ENCODE peak calls at places on chromosome 16, in seven cellular contexts. One of them, this sample, is unnamed.
A peak's percentile ranks its signal among the peaks of the same experiment; 100 is the strongest.

GRCh38 chr16:3983081-3983520 is 102.6 kb upstream of the CREBBP start:
- DNase-seq in spleen: peak; percentile 82
- DNase-seq in mesendoderm: peak; percentile 93
- DNase-seq in ascending aorta: peak; percentile 79
- DNase-seq in iPS DF 6.9: peak; percentile 61
- DNase-seq in GM23248: peak; percentile 67
- DNase-seq in right atrium auricular region: peak; percentile 68
- DNase-seq in this sample: peak; percentile 19

GRCh38 chr16:11681977-11682654 is 13.9 kb downstream of the SNN start:
- DNase-seq in spleen: peak; percentile 87
- DNase-seq in mesendoderm: no peak
- DNase-seq in ascending aorta: no peak
- DNase-seq in GM23248: no peak
- DNase-seq in right atrium auricular region: no peak
- DNase-seq in iPS DF 6.9: no peak
- DNase-seq in this sample: peak; percentile 86

GRCh38 chr16:11229906-11230305 is 26.1 kb downstream of the SOCS1 start:
- DNase-seq in spleen: no peak
- DNase-seq in GM23248: no peak
- DNase-seq in ascending aorta: no peak
- DNase-seq in right atrium auricular region: no peak
- DNase-seq in mesendoderm: no peak
- DNase-seq in iPS DF 6.9: no peak
- DNase-seq in this sample: no peak

GRCh38 chr16:13945734-13946490 is 26.0 kb downstream of the ERCC4 start:
- DNase-seq in ascending aorta: no peak
- DNase-seq in iPS DF 6.9: no peak
- DNase-seq in GM23248: no peak
- DNase-seq in mesendoderm: no peak
- DNase-seq in right atrium auricular region: no peak
- DNase-seq in spleen: no peak
- DNase-seq in this sample: no peak

GRCh38 chr16:8972843-8973586 is 9.3 kb upstream of the USP7 start:
- DNase-seq in right atrium auricular region: no peak
- DNase-seq in iPS DF 6.9: no peak
- DNase-seq in GM23248: peak; percentile 67
- DNase-seq in spleen: no peak
- DNase-seq in ascending aorta: no peak
- DNase-seq in mesendoderm: no peak
- DNase-seq in this sample: no peak

GRCh38 chr16:57472665-57473060 is 10.2 kb downstream of the POLR2C start:
- DNase-seq in spleen: peak; percentile 62
- DNase-seq in ascending aorta: peak; percentile 44
- DNase-seq in right atrium auricular region: no peak
- DNase-seq in mesendoderm: peak; percentile 84
- DNase-seq in iPS DF 6.9: no peak
- DNase-seq in GM23248: no peak
- DNase-seq in this sample: no peak

GRCh38 chr16:58329147-58329546 is 34.3 kb upstream of the PRSS54 start:
- DNase-seq in mesendoderm: peak; percentile 57
- DNase-seq in right atrium auricular region: no peak
- DNase-seq in GM23248: peak; percentile 57
- DNase-seq in iPS DF 6.9: no peak
- DNase-seq in spleen: no peak
- DNase-seq in ascending aorta: no peak
- DNase-seq in this sample: no peak

GRCh38 chr16:69131749-69132423 is 502 bp downstream of the CHTF8 start:
- DNase-seq in ascending aorta: peak; percentile 87
- DNase-seq in right atrium auricular region: no peak
- DNase-seq in GM23248: peak; percentile 82
- DNase-seq in spleen: no peak
- DNase-seq in mesendoderm: peak; percentile 90
- DNase-seq in iPS DF 6.9: no peak
- DNase-seq in this sample: peak; percentile 77

GRCh38 chr16:24540575-24541240 is 1.3 kb downstream of the RBBP6 start:
- DNase-seq in GM23248: peak; percentile 55
- DNase-seq in spleen: no peak
- DNase-seq in iPS DF 6.9: no peak
- DNase-seq in mesendoderm: peak; percentile 58
- DNase-seq in ascending aorta: no peak
- DNase-seq in right atrium auricular region: no peak
- DNase-seq in this sample: peak; percentile 39

GRCh38 chr16:30619207-30619606 is 9.0 kb upstream of the ZNF689 start:
- DNase-seq in mesendoderm: no peak
- DNase-seq in spleen: no peak
- DNase-seq in right atrium auricular region: no peak
- DNase-seq in GM23248: peak; percentile 58
- DNase-seq in ascending aorta: no peak
- DNase-seq in iPS DF 6.9: no peak
- DNase-seq in this sample: no peak

GRCh38 chr16:84466692-84467091 is 37.8 kb downstream of the MEAK7 start:
- DNase-seq in ascending aorta: no peak
- DNase-seq in GM23248: no peak
- DNase-seq in right atrium auricular region: no peak
- DNase-seq in mesendoderm: no peak
- DNase-seq in spleen: no peak
- DNase-seq in iPS DF 6.9: no peak
- DNase-seq in this sample: no peak

GRCh38 chr16:68426355-68426652 is 22.0 kb downstream of the SMPD3 start:
- DNase-seq in mesendoderm: no peak
- DNase-seq in spleen: no peak
- DNase-seq in iPS DF 6.9: no peak
- DNase-seq in right atrium auricular region: no peak
- DNase-seq in ascending aorta: no peak
- DNase-seq in GM23248: peak; percentile 43
- DNase-seq in this sample: no peak

GRCh38 chr16:920722-921121 is 50.1 kb downstream of the LMF1 start:
- DNase-seq in mesendoderm: no peak
- DNase-seq in spleen: peak; percentile 79
- DNase-seq in GM23248: peak; percentile 63
- DNase-seq in right atrium auricular region: peak; percentile 63
- DNase-seq in ascending aorta: no peak
- DNase-seq in iPS DF 6.9: no peak
- DNase-seq in this sample: peak; percentile 41

GRCh38 chr16:7331997-7332396 is 648 bp upstream of the RBFOX1 start:
- DNase-seq in spleen: no peak
- DNase-seq in ascending aorta: no peak
- DNase-seq in right atrium auricular region: no peak
- DNase-seq in GM23248: no peak
- DNase-seq in mesendoderm: no peak
- DNase-seq in iPS DF 6.9: no peak
- DNase-seq in this sample: no peak
- H3K4me3 ChIP-seq in spleen: no peak overlapping the region
- H3K4me3 ChIP-seq in ascending aorta: no peak overlapping the region
- H3K4me3 ChIP-seq in right atrium auricular region: peak overlapping the region; percentile 45
- H3K4me3 ChIP-seq in GM23248: no peak overlapping the region
- H3K4me3 ChIP-seq in mesendoderm: no peak overlapping the region
- H3K4me3 ChIP-seq in iPS DF 6.9: no peak overlapping the region
- H3K4me3 ChIP-seq in this sample: peak overlapping the region; percentile 43

GRCh38 chr16:50842589-50842988 is 100.7 kb downstream of the CYLD start:
- DNase-seq in iPS DF 6.9: no peak
- DNase-seq in spleen: no peak
- DNase-seq in GM23248: no peak
- DNase-seq in mesendoderm: no peak
- DNase-seq in right atrium auricular region: no peak
- DNase-seq in ascending aorta: no peak
- DNase-seq in this sample: no peak

GRCh38 chr16:50839356-50839755 is 97.5 kb downstream of the CYLD start:
- DNase-seq in spleen: no peak
- DNase-seq in iPS DF 6.9: no peak
- DNase-seq in ascending aorta: no peak
- DNase-seq in GM23248: no peak
- DNase-seq in right atrium auricular region: peak; percentile 32
- DNase-seq in mesendoderm: no peak
- DNase-seq in this sample: no peak

GRCh38 chr16:50841081-50841886 is 99.4 kb downstream of the CYLD start:
- DNase-seq in GM23248: peak; percentile 13
- DNase-seq in mesendoderm: peak; percentile 67
- DNase-seq in right atrium auricular region: peak; percentile 38
- DNase-seq in iPS DF 6.9: no peak
- DNase-seq in ascending aorta: no peak
- DNase-seq in spleen: no peak
- DNase-seq in this sample: no peak

GRCh38 chr16:50839920-50840729 is 98.2 kb downstream of the CYLD start:
- DNase-seq in right atrium auricular region: peak; percentile 43
- DNase-seq in GM23248: no peak
- DNase-seq in mesendoderm: peak; percentile 47
- DNase-seq in ascending aorta: no peak
- DNase-seq in iPS DF 6.9: no peak
- DNase-seq in spleen: no peak
- DNase-seq in this sample: peak; percentile 10

DNA sequence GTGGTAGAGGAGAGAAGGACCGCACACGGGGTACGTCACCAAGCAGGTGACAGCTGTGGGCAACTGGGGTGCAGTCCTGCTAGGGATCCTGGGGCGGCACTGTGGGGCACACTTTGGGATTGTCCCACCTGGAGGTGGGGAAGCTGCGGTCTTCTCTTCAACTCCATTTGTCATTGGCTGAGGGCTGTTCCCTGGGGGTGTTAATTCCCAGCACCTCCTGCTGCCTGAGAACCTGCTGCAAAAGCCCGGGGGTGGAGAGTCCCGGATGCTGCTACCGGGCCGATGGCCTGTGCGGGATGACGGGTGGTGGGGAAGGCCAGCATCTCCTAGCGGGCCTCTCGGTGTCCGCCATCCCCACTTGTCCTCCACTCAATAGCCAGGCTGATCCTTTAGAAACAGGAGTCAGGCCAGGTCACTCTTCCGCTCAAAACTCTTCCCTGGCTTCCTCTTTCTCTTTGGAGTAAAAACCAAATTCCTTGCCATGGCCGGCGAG is 100.2 kb downstream of the CYLD start:
- DNase-seq in spleen: no peak
- DNase-seq in right atrium auricular region: no peak
- DNase-seq in iPS DF 6.9: no peak
- DNase-seq in ascending aorta: no peak
- DNase-seq in GM23248: no peak
- DNase-seq in mesendoderm: no peak
- DNase-seq in this sample: no peak
- H3K4me1 ChIP-seq in spleen: peaks cover 7% of the 10 kb centered on the region
- H3K4me1 ChIP-seq in right atrium auricular region: no peaks in the 10 kb centered on the region
- H3K4me1 ChIP-seq in iPS DF 6.9: no peaks in the 10 kb centered on the region
- H3K4me1 ChIP-seq in ascending aorta: no peaks in the 10 kb centered on the region
- H3K4me1 ChIP-seq in GM23248: no peaks in the 10 kb centered on the region
- H3K4me1 ChIP-seq in mesendoderm: peaks cover 2% of the 10 kb centered on the region
- H3K4me1 ChIP-seq in this sample: no peaks in the 10 kb centered on the region

DNA sequence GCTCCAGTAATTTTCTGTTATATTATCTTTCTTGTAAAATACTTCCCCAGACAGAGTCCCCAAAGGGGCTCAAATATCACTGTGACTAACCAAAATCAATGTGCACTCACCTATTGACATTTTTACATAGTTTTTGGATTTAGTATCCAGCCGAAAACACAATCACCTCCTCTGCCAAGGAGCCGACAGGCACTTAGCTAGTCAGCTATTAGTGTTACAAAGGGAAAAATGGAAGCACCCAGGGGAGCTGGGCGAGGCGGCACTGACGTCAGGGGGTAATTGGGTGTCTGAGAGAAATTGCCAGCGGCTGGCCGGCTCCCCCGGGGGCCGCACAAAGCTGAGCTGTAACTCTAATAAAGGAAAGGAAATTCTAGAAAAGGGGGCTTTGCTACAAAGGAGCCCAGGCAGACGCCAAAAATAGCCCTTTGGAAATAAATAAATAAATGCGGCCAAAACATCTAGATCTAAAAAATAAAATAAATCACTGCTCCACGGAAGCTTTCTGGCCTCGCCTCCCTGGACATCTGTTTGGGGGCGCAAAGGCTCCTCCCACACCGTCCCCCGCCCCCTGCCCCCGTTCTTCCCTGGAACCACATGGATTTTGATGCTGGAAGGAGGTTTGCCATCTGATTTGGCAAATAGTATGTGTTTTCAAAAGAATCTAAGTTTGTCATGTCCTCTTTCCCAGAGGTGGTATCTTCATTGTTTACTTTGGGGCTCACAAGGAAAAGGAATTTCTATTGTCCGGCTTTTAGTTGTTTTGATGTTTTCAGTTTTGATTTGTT is 156.8 kb downstream of the ZNF423 start:
- DNase-seq in ascending aorta: peak; percentile 87
- DNase-seq in GM23248: no peak
- DNase-seq in spleen: no peak
- DNase-seq in mesendoderm: peak; percentile 27
- DNase-seq in right atrium auricular region: peak; percentile 87
- DNase-seq in iPS DF 6.9: no peak
- DNase-seq in this sample: peak; percentile 82
- H3K4me3 ChIP-seq in ascending aorta: peak overlapping the region; percentile 60
- H3K4me3 ChIP-seq in GM23248: no peak overlapping the region
- H3K4me3 ChIP-seq in spleen: no peak overlapping the region
- H3K4me3 ChIP-seq in mesendoderm: no peak overlapping the region
- H3K4me3 ChIP-seq in right atrium auricular region: peak overlapping the region; percentile 14
- H3K4me3 ChIP-seq in iPS DF 6.9: no peak overlapping the region
- H3K4me3 ChIP-seq in this sample: peak overlapping the region; percentile 58

DNA sequence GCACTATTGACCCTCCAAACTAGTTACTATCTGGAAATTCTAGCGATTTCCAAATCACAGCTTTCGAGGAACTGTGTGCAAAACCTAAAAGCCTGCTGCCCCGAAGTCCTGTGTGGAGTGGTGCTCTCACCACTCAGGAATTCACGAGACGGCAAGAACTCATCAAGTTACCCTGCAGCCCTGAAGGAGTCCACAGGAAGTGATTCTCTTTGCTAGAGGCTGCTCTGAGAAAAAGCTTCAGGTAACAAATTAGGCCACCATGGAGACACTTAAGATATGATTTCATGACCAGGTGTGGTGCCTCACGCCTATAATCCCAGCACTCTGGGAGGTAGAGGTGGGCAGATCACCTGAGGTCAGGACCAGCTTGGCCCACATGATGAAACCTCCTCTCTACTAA is 19.1 kb downstream of the ANKRD11 start:
- DNase-seq in right atrium auricular region: no peak
- DNase-seq in iPS DF 6.9: no peak
- DNase-seq in ascending aorta: no peak
- DNase-seq in spleen: peak; percentile 7
- DNase-seq in mesendoderm: peak; percentile 96
- DNase-seq in GM23248: peak; percentile 82
- DNase-seq in this sample: no peak
- H3K4me1 ChIP-seq in right atrium auricular region: no peaks in the 10 kb centered on the region
- H3K4me1 ChIP-seq in iPS DF 6.9: peaks cover 2% of the 10 kb centered on the region
- H3K4me1 ChIP-seq in ascending aorta: peaks cover 19% of the 10 kb centered on the region
- H3K4me1 ChIP-seq in spleen: peaks cover 89% of the 10 kb centered on the region
- H3K4me1 ChIP-seq in mesendoderm: peaks cover 21% of the 10 kb centered on the region
- H3K4me1 ChIP-seq in GM23248: peaks cover 44% of the 10 kb centered on the region
- H3K4me1 ChIP-seq in this sample: no peaks in the 10 kb centered on the region

DNA sequence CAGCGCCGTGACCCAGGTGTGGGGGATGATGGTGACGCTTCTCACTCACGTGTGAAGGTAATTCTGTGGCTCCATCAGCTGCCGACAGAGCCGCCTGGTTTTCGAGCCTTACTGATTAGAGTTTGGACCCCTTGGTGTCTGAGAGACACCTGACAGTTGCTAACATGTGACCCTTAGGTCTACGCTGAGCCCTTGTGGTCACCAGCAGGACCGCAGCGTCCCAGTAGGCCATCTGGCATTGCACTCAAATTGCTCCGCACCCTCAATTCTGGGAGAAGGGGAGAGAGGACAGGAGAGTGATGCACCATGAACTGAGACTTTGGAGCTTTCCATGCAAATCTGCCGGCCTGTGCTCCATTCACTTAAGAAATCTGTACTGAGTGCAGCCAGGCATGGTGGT is 2.5 kb downstream of the FLYWCH1 start:
- DNase-seq in iPS DF 6.9: no peak
- DNase-seq in spleen: no peak
- DNase-seq in mesendoderm: peak; percentile 40
- DNase-seq in right atrium auricular region: no peak
- DNase-seq in GM23248: no peak
- DNase-seq in ascending aorta: no peak
- DNase-seq in this sample: no peak
- H3K4me3 ChIP-seq in iPS DF 6.9: no peak overlapping the region
- H3K4me3 ChIP-seq in spleen: no peak overlapping the region
- H3K4me3 ChIP-seq in mesendoderm: no peak overlapping the region
- H3K4me3 ChIP-seq in right atrium auricular region: no peak overlapping the region
- H3K4me3 ChIP-seq in GM23248: no peak overlapping the region
- H3K4me3 ChIP-seq in ascending aorta: no peak overlapping the region
- H3K4me3 ChIP-seq in this sample: no peak overlapping the region

GRCh38 chr16:88922826-88923410 is 54.1 kb downstream of the CBFA2T3 start:
- DNase-seq in ascending aorta: no peak
- DNase-seq in mesendoderm: no peak
- DNase-seq in right atrium auricular region: no peak
- DNase-seq in GM23248: no peak
- DNase-seq in iPS DF 6.9: no peak
- DNase-seq in spleen: no peak
- DNase-seq in this sample: no peak
- H3K4me1 ChIP-seq in ascending aorta: peaks cover 11% of the 10 kb centered on the region
- H3K4me1 ChIP-seq in mesendoderm: no peaks in the 10 kb centered on the region
- H3K4me1 ChIP-seq in right atrium auricular region: no peaks in the 10 kb centered on the region
- H3K4me1 ChIP-seq in GM23248: peaks cover 16% of the 10 kb centered on the region
- H3K4me1 ChIP-seq in iPS DF 6.9: peaks cover 9% of the 10 kb centered on the region
- H3K4me1 ChIP-seq in spleen: peaks cover 93% of the 10 kb centered on the region
- H3K4me1 ChIP-seq in this sample: peaks cover 47% of the 10 kb centered on the region